ENCODE peak calls at places on chromosomes 6 and 20, in seven cellular contexts. I is CD8-positive, alpha-beta memory T cell; P is trophoblast cell; Z is testis; Y is IMR-90; W is fibroblast of lung; U is GM06990. N is an unnamed sample. For H3K36me3, the result is how much of the 10 kb centered on the place peaks cover.

GRCh38 chr6:46421239-46421638 is 70.0 kb downstream of the RCAN2 start:
- DNase-seq in I (no peak), P (no peak), Z (no peak), W (no peak), Y (no peak), U (no peak), N (peak)

GRCh38 chr6:36350681-36351091 is 14.0 kb upstream of the BNIP5 start:
- DNase-seq in I (no peak), Y (peak), U (no peak), Z (peak), P (peak), W (peak), N (peak)

GRCh38 chr6:25354078-25354940 is 75.1 kb downstream of the CARMIL1 start:
- DNase-seq in P (no peak), U (no peak), Z (no peak), W (peak), I (no peak), Y (peak), N (no peak)

GRCh38 chr20:5070570-5070969 is 49.2 kb downstream of the PCNA start:
- DNase-seq in Z (no peak), P (no peak), I (no peak), Y (no peak), W (no peak), U (no peak), N (no peak)

GRCh38 chr20:15475483-15475882 is 1097.8 kb downstream of the KIF16B start:
- DNase-seq in Y (no peak), W (no peak), I (no peak), P (no peak), U (peak), Z (peak), N (no peak)

GRCh38 chr6:48486876-48487275 is 375.9 kb upstream of the PTCHD4 start:
- DNase-seq in P (no peak), U (no peak), I (no peak), Y (no peak), W (no peak), Z (no peak), N (no peak)

GRCh38 chr20:41632896-41633295 is 14.7 kb upstream of the CHD6 start:
- DNase-seq in Y (peak), Z (no peak), W (peak), P (peak), I (no peak), U (peak), N (peak)

GRCh38 chr20:5621305-5621704 is 128.9 kb upstream of the SHLD1 start:
- DNase-seq in W (peak), U (no peak), P (no peak), I (no peak), Y (no peak), Z (no peak), N (no peak)

GRCh38 chr6:90401933-90402830 is 105.5 kb upstream of the BACH2 start:
- DNase-seq in W (no peak), Y (peak), P (no peak), Z (no peak), U (no peak), I (peak), N (no peak)

GRCh38 chr6:98039876-98040605 is 757.0 kb upstream of the MMS22L start:
- DNase-seq in I (no peak), P (no peak), W (peak), U (no peak), Z (no peak), Y (peak), N (no peak)

GRCh38 chr6:14441371-14441781 is 323.8 kb downstream of the CD83 start:
- DNase-seq in W (no peak), Z (peak), U (no peak), P (no peak), Y (peak), I (no peak), N (no peak)

GRCh38 chr20:55094353-55094861 is 619.0 kb downstream of the DOK5 start:
- DNase-seq in Y (no peak), U (no peak), P (no peak), W (no peak), Z (no peak), I (no peak), N (no peak)

GRCh38 chr20:20492521-20493334 is 124.8 kb downstream of the INSM1 start:
- DNase-seq in Y (no peak), Z (no peak), U (no peak), P (peak), W (peak), I (no peak), N (no peak)

GRCh38 chr6:101393291-101394251 is at the start of gene GRIK2:
- DNase-seq in P (peak), Z (peak), W (peak), I (no peak), U (no peak), Y (peak), N (peak)

GRCh38 chr6:32492351-32492750 is 37.7 kb downstream of the HLA-DRB5 start:
- DNase-seq in U (no peak), Z (no peak), I (no peak), P (no peak), W (no peak), Y (no peak), N (no peak)

GRCh38 chr6:56023829-56024228 is 148.4 kb upstream of the BMP5 start:
- DNase-seq in P (no peak), Z (no peak), Y (no peak), I (no peak), U (no peak), W (no peak), N (no peak)

GRCh38 chr6:53347921-53348435 is 772 bp downstream of the ELOVL5 start:
- DNase-seq in P (peak), U (peak), W (peak), I (peak), Z (peak), Y (peak), N (peak)

GRCh38 chr6:83637953-83638352 is 70.9 kb downstream of the SNAP91 start:
- DNase-seq in Z (no peak), Y (no peak), I (no peak), W (no peak), P (no peak), U (no peak), N (no peak)

GRCh38 chr6:105759946-105760345 is 326.2 kb upstream of the PRDM1 start:
- DNase-seq in Z (no peak), I (no peak), P (peak), W (peak), U (no peak), Y (peak), N (peak)

GRCh38 chr6:110877154-110877564 is 2.6 kb downstream of the AMD1 start:
- DNase-seq in I (no peak), Y (peak), P (peak), Z (no peak), U (no peak), W (peak), N (no peak)

GRCh38 chr6:110876170-110876773 is 1.7 kb downstream of the AMD1 start:
- DNase-seq in W (peak), U (peak), P (peak), Z (peak), I (peak), Y (peak), N (peak)

GRCh38 chr6:110873981-110874879 is at the start of gene AMD1:
- DNase-seq in P (peak), U (peak), I (peak), Z (peak), Y (peak), W (peak), N (peak)

GRCh38 chr6:110875548-110876169 is 1.1 kb downstream of the AMD1 start:
- DNase-seq in I (peak), U (peak), Y (no peak), Z (peak), W (peak), P (peak), N (no peak)

GRCh38 chr6:110874880-110875547 is 429 bp downstream of the AMD1 start:
- DNase-seq in U (peak), Y (no peak), I (no peak), W (peak), P (no peak), Z (peak), N (no peak)
- H3K36me3 ChIP-seq in U (under half), Y (under half), I (under half), W (under half), P (under half), Z (under half), N (under half)

DNA sequence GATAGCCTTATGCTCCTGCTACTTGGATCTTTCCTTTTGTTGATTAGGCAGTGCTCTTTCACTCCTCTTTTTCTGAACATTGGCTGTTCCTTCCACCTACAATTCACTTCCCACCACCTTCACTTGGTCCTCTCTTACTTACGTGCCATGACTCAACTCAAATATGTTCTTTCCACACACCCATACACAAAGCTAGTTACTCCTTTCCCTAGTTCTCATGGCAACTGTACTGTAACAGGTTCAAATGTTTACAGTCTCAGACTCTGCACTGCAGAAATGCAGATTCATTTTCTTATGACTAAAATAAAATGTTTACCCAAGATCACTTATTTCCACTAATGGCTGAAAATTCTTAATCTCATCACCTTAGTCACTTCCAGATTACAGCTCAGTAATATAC is 174.0 kb upstream of the TSHZ2 start:
- DNase-seq in Z (no peak), P (no peak), I (no peak), U (no peak), W (no peak), Y (no peak), N (no peak)
- H3K36me3 ChIP-seq in Z (under half), P (under half), I (under half), U (under half), W (under half), Y (under half), N (under half)

DNA sequence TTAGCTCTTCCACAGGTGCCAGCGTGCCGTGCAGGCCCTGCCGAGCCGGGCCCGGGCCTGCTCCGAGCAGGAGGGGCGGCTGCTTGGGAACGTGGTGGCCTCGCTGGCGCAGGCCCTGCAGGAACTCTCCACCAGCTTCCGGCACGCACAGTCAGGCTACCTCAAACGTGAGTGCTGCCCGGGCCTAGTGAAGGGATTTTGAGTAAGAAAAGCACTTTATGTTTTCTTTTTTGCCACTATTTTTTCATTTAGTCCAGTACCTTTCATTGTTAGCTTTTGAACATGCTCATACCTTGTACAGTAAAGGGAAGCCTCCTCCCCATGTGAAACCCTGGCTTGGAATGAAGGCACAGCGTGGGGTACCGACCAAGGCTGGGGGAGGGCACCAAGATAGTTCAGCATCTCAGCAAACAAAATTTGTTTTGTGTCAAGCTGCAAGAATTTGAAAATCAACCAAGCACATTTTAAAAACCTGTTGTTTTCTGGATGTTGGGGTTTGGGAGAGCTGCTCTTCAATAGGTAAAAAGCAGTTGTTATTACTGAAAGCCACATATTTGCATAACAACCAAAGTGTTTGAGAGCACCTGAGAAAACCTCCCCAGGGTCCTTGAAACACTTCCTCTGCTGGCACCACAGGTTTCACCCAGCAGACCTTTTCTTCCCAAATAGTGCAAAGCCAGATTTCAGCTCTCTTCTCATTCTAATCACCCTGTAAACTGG is 18.4 kb downstream of the STX16 start:
- DNase-seq in U (no peak), Z (no peak), P (no peak), Y (no peak), W (no peak), I (no peak), N (no peak)
- H3K36me3 ChIP-seq in U (under half), Z (under half), P (under half), Y (under half), W (under half), I (under half), N (under half)

GRCh38 chr6:73514746-73515110 is 6.1 kb downstream of the EEF1A1 start:
- DNase-seq in Z (no peak), Y (peak), W (no peak), I (no peak), P (peak), U (peak), N (no peak)

GRCh38 chr6:73516712-73517489 is 3.9 kb downstream of the EEF1A1 start:
- DNase-seq in Z (no peak), Y (peak), U (no peak), W (no peak), P (peak), I (no peak), N (no peak)

GRCh38 chr6:73511796-73512195 is 9.0 kb downstream of the EEF1A1 start:
- DNase-seq in Z (no peak), P (no peak), W (no peak), U (no peak), Y (peak), I (no peak), N (no peak)

GRCh38 chr6:73513496-73513854 is 7.4 kb downstream of the EEF1A1 start:
- DNase-seq in I (no peak), W (no peak), Z (no peak), U (peak), P (peak), Y (peak), N (no peak)

GRCh38 chr6:73515204-73516101 is 5.4 kb downstream of the EEF1A1 start:
- DNase-seq in Z (peak), P (peak), Y (peak), U (peak), W (peak), I (peak), N (no peak)
- H3K36me3 ChIP-seq in Z (under half), P (under half), Y (under half), U (under half), W (under half), I (half or more), N (half or more)

DNA sequence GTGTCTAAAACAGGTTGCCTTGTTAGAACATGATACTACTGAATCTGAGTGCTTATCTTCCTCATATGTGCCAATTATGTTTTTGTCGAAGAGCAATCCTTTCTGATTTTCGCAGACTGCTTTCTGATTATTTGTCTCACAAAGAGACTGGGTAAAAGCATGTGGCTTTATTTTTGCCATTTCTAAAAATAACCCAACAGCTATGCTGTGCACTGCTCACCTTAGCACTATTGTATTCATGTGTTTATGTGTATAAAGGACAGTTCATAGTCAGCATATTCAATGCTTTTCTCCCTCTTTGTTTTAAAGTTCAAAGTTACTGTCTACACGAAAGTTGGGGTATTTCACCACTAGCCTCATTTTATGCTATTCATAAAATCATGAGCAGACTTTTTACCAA is 127.0 kb downstream of the SGK1 start:
- DNase-seq in I (no peak), P (no peak), W (no peak), Y (no peak), U (no peak), Z (no peak), N (no peak)
- H3K36me3 ChIP-seq in I (under half), P (under half), W (under half), Y (under half), U (under half), Z (under half), N (under half)

GRCh38 chr20:62277253-62277652 is 25.5 kb upstream of the ADRM1 start:
- DNase-seq in W (no peak), U (no peak), P (peak), I (no peak), Z (no peak), Y (no peak), N (no peak)
- H3K36me3 ChIP-seq in W (under half), U (under half), P (half or more), I (under half), Z (under half), Y (half or more), N (under half)

GRCh38 chr20:38559764-38560163 is 21.2 kb upstream of the ADIG start:
- DNase-seq in P (peak), I (no peak), W (peak), Y (peak), U (no peak), Z (no peak), N (no peak)

GRCh38 chr20:38569747-38570519 is 11.1 kb upstream of the ADIG start:
- DNase-seq in U (no peak), Z (no peak), P (no peak), W (no peak), Y (no peak), I (no peak), N (no peak)

GRCh38 chr20:38563802-38564431 is 17.1 kb upstream of the ADIG start:
- DNase-seq in Y (no peak), W (no peak), U (no peak), Z (no peak), I (no peak), P (no peak), N (no peak)

GRCh38 chr20:38566199-38566598 is 14.8 kb upstream of the ADIG start:
- DNase-seq in U (no peak), W (no peak), Z (no peak), P (peak), Y (no peak), I (no peak), N (no peak)

DNA sequence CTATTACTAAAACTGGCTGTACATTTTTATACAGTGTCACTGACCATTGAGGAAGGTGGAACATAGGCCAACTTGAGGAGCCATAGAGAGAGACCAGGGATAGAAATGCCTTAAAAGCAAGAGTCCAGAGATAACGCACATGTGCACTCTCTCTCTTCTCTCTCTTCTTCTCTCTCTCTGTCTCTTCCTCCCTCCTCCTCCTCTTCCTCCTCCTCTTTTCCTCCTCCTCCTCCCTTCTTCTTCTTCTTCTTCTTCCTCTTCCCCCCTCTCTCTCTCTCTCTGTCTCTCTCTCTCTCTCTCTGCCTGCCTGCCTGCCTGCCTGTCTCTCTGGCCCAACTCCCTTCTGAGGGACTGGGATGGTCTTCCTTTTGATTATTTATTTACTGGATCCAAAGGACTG is 16.3 kb upstream of the ADIG start:
- DNase-seq in P (no peak), Z (no peak), U (no peak), I (no peak), W (no peak), Y (no peak), N (no peak)
- H3K36me3 ChIP-seq in P (under half), Z (under half), U (under half), I (half or more), W (under half), Y (under half), N (under half)

GRCh38 chr20:57398901-57399535 is 7.8 kb downstream of the RBM38 start:
- DNase-seq in P (no peak), U (no peak), W (no peak), Y (no peak), Z (no peak), I (no peak), N (no peak)
- H3K36me3 ChIP-seq in P (half or more), U (half or more), W (under half), Y (under half), Z (under half), I (half or more), N (under half)

DNA sequence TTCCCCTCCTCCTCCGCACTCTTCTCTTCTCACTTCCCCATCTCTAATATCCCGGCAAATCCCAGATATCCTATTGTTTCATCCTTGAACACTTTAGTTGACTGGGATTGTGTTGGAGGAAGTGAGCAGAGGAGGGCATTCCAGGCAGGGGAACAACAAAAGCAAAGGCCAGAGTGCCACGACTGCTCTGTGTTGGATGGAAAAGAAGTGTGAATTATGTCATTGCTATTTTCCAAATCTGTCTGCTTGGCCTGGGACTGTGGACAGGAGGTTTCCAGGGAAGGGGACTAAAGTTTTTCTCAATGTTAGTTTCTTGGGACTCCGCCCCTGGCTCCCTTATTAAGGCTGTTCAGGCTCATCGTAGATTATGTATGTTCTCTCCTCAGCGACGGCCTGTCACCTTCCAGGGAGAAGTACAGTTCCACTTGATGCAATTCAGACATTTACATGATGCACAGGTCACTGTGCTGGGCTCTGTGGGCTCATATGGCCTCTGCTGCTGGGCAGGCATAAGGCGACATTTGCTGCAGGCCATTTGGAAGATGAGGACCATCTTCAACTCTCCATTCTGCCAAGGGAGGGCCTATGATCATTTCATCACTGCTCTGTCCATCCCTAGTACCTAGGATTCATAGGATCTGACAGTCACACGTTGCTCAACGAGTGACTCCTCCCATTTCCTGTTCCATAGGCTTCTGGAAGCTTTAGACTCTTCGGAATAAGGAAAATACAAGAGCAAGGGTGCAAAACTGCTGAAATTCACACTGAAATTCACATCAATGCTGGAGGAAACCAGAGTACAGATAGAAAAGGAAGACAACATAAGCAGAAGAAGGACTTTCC is 99.1 kb upstream of the KCNK16 start:
- DNase-seq in P (no peak), Z (no peak), Y (no peak), U (no peak), I (no peak), W (no peak), N (no peak)
- H3K36me3 ChIP-seq in P (under half), Z (under half), Y (under half), U (under half), I (under half), W (under half), N (under half)

DNA sequence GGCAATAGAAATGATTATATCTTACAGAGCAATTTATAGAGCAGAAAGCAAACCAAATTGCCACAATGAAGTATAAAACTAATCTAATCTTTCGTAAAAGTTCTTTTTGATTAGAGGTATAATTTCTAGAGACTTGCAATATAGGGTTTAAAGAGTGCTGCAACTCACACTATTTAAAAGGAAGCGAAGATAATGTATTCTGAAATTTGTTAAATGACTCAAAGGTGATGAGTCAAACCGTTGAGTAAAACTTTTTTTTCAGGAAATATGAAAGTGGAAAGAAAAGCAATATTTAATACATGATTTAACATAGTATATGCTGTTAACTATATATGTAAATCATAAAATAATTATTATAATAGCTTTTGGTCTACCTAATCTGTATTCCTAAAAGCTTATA is 133.6 kb downstream of the SYNE1 start:
- DNase-seq in W (peak), P (no peak), Z (no peak), I (no peak), U (no peak), Y (peak), N (no peak)
- H3K36me3 ChIP-seq in W (under half), P (under half), Z (under half), I (under half), U (under half), Y (under half), N (under half)